ENCODE peak calls at places on chromosomes 5 and 9, in eight cellular contexts. N is Calu3, D is H9, X is IMR-90, H is fibroblast of lung, V is A549, E is mucosa of descending colon, A is osteoblast. B is an unnamed sample.

GRCh38 chr5:62457071-62457470 is 44.5 kb downstream of the IPO11 start:
- DNase-seq in N (no peak), D (no peak), X (peak; percentile 29), H (no peak), V (no peak), E (no peak), A (peak; percentile 73), B (no peak)

GRCh38 chr9:76891279-76891678 is 14.6 kb downstream of the PRUNE2 start:
- DNase-seq in N (no peak), D (no peak), X (no peak), H (no peak), V (no peak), E (no peak), A (no peak), B (no peak)

GRCh38 chr5:134003064-134003956 is 1.5 kb downstream of the VDAC1 start:
- DNase-seq in N (no peak), D (no peak), X (no peak), H (no peak), V (no peak), E (no peak), A (no peak), B (peak; percentile 35)

GRCh38 chr5:171336486-171337206 is 27.6 kb downstream of the TLX3 start:
- DNase-seq in N (peak; percentile 68), D (no peak), X (peak; percentile 64), H (peak; percentile 61), V (peak; percentile 32), E (peak; percentile 49), A (peak; percentile 78), B (peak; percentile 50)

GRCh38 chr5:18761801-18762200 is 1127.5 kb downstream of the TAF11L14 start:
- DNase-seq in N (no peak), D (no peak), X (no peak), H (peak; percentile 9), V (no peak), E (no peak), A (no peak), B (no peak)

GRCh38 chr9:112378441-112379176 is 1.3 kb upstream of the HSDL2 start:
- DNase-seq in N (no peak), D (peak; percentile 36), X (no peak), H (peak; percentile 20), V (no peak), E (peak; percentile 55), A (peak; percentile 51), B (no peak)

GRCh38 chr9:110016340-110016739 is 191.6 kb downstream of the C9orf152 start:
- DNase-seq in N (no peak), D (no peak), X (peak; percentile 91), H (peak; percentile 94), V (no peak), E (no peak), A (peak; percentile 61), B (no peak)

GRCh38 chr5:149800563-149801103 is 70.5 kb downstream of the PPARGC1B start:
- DNase-seq in N (no peak), D (no peak), X (no peak), H (no peak), V (no peak), E (peak; percentile 59), A (no peak), B (no peak)

GRCh38 chr5:100905259-100905914 is 2.3 kb upstream of the ST8SIA4 start:
- DNase-seq in N (no peak), D (no peak), X (no peak), H (no peak), V (no peak), E (no peak), A (no peak), B (no peak)

GRCh38 chr9:91211919-91212318 is 149.8 kb downstream of the AUH start:
- DNase-seq in N (no peak), D (no peak), X (no peak), H (no peak), V (no peak), E (peak; percentile 14), A (no peak), B (no peak)

GRCh38 chr9:93071464-93071863 is 13.0 kb downstream of the SUSD3 start:
- DNase-seq in N (peak; percentile 24), D (peak; percentile 72), X (peak; percentile 18), H (peak; percentile 25), V (peak; percentile 47), E (no peak), A (peak; percentile 77), B (no peak)

GRCh38 chr5:54758038-54758437 is 227.4 kb downstream of the ESM1 start:
- DNase-seq in N (no peak), D (no peak), X (peak; percentile 95), H (peak; percentile 91), V (no peak), E (no peak), A (no peak), B (no peak)

GRCh38 chr9:18325337-18326011 is 148.5 kb upstream of the ADAMTSL1 start:
- DNase-seq in N (no peak), D (no peak), X (no peak), H (peak; percentile 42), V (no peak), E (no peak), A (no peak), B (no peak)

GRCh38 chr9:18314321-18314720 is 159.6 kb upstream of the ADAMTSL1 start:
- DNase-seq in N (no peak), D (no peak), X (peak; percentile 10), H (peak; percentile 66), V (no peak), E (no peak), A (no peak), B (no peak)

GRCh38 chr9:18324928-18325327 is 149.0 kb upstream of the ADAMTSL1 start:
- DNase-seq in N (no peak), D (no peak), X (peak; percentile 46), H (no peak), V (no peak), E (no peak), A (no peak), B (no peak)

GRCh38 chr9:18317896-18318295 is 156.1 kb upstream of the ADAMTSL1 start:
- DNase-seq in N (no peak), D (no peak), X (peak; percentile 8), H (peak; percentile 38), V (no peak), E (no peak), A (peak; percentile 55), B (no peak)

GRCh38 chr9:18320046-18320445 is 153.9 kb upstream of the ADAMTSL1 start:
- DNase-seq in N (no peak), D (no peak), X (peak; percentile 17), H (peak; percentile 14), V (no peak), E (no peak), A (no peak), B (no peak)
- TF ChIP-seq CTCF in N (no peak), D (no peak), X (no peak), H (peak; percentile 11), V (no peak), E (no peak), A (peak; percentile 25), B (no peak)

GRCh38 chr5:16549491-16550233 is 67.1 kb downstream of the RETREG1 start:
- DNase-seq in N (no peak), D (no peak), X (no peak), H (no peak), V (no peak), E (no peak), A (no peak), B (no peak)

GRCh38 chr5:16551628-16552027 is 65.2 kb downstream of the RETREG1 start:
- DNase-seq in N (no peak), D (no peak), X (no peak), H (no peak), V (no peak), E (no peak), A (no peak), B (no peak)

GRCh38 chr5:16548115-16548514 is 68.7 kb downstream of the RETREG1 start:
- DNase-seq in N (no peak), D (no peak), X (no peak), H (no peak), V (no peak), E (no peak), A (no peak), B (no peak)

GRCh38 chr5:16548812-16549211 is 68.0 kb downstream of the RETREG1 start:
- DNase-seq in N (no peak), D (no peak), X (no peak), H (no peak), V (no peak), E (no peak), A (no peak), B (no peak)

DNA sequence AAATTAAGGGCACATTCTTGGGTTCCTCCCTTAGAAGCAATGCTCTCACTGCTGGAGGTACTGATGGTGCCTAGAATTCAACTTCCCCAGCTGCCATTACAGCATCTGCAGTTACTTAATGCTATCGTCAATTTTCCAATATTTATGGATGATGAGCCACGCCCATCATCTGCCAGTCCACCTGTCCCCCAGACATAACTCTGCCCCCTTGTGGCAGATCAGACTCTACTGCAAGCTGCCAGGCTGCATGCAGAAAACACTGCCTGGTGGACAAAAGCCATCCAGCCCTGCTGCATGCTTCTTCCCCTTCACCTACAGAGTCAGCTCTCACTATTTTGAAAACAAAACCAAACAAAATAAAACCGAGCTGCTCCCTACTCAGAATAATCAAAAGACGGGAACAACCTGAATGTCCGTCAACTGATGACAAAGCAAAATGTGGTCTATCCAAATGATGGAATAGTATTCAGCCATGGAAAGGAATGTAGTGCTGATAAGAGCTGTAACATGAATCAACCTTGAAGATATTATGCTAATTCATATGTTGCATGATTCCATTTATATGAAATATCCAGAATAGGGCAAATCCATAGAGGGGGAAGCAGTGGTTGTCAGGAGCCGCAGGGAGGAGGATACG is 66.4 kb downstream of the RETREG1 start:
- DNase-seq in N (peak; percentile 81), D (peak; percentile 68), X (peak; percentile 49), H (no peak), V (peak; percentile 69), E (peak; percentile 57), A (no peak), B (peak; percentile 56)
- TF ChIP-seq CTCF in N (peak; percentile 86), D (peak; percentile 92), X (peak; percentile 64), H (peak; percentile 72), V (peak; percentile 72), E (peak; percentile 47), A (peak; percentile 86), B (peak; percentile 85)

DNA sequence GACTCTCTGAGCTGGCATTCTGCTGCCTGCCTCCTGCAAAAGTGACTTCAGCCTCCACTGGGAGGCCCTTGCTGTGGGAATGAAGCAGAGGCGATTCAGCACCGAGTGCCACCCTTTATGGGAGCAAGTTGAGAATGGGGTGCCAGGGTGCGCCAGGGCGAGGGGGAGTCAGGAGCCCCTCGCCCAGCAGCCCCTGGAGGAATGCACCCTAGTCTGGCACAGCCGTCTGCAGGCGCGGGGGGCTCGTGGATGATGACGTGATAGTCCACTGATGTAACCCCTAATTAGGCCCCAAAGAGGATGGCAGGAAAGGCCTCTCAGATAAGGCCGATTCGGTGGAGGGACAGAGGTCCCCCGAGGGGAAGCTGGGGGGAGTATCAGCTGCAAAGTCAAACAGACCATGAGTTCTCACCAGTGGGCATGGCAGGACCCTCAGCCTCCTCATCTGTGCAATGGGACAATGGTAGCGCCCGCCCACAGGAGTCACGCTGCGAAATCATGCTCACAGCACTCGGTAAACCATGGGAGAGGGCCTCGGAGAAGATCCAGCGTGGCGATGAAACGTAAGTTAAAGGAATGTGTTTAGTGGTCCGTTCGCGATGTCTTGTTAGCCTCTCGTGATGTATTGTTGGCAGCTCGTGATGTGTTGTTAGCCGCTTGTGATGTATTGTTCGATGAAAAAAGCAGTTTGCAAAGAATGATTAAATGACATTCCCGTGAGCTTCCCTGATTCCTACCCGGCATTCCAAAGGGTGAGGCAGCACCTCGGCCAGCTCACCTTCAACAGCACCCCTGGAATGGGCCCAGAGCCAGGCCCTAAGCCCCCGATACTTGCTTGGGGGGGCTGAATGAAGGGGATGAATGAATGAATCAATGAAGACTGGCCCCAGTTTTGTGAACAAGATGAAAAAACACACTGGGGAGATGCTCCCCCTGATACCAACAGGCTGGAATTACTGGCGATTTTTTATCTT is 49.7 kb upstream of the NOTCH1 start:
- DNase-seq in N (no peak), D (no peak), X (no peak), H (no peak), V (no peak), E (no peak), A (no peak), B (no peak)
- TF ChIP-seq CTCF in N (no peak), D (no peak), X (no peak), H (no peak), V (no peak), E (no peak), A (no peak), B (no peak)

GRCh38 chr9:121286973-121287721 is 19.2 kb downstream of the GSN start:
- DNase-seq in N (peak; percentile 79), D (peak; percentile 94), X (peak; percentile 95), H (peak; percentile 95), V (peak; percentile 97), E (peak; percentile 88), A (peak; percentile 96), B (no peak)
- TF ChIP-seq CTCF in N (no peak), D (peak; percentile 58), X (peak; percentile 11), H (peak; percentile 31), V (peak; percentile 35), E (no peak), A (peak; percentile 44), B (no peak)

B was measured in glutamatergic neuron.